ENCODE peak calls at places on chromosomes 11 and 22, in six cellular contexts. One of them, this sample, is unnamed.
A peak's percentile ranks its signal among the peaks of the same experiment; 100 is the strongest.

GRCh38 chr11:122305426-122305825 is 189.4 kb upstream of the BLID start:
- DNase-seq in endodermal cell: no peak
- DNase-seq in anterior cingulate cortex: no peak
- DNase-seq in H7: no peak
- DNase-seq in OCI-M1: no peak
- DNase-seq in AG10803: no peak
- DNase-seq in this sample: no peak

GRCh38 chr11:32297629-32298028 is 137.7 kb downstream of the WT1 start:
- DNase-seq in OCI-M1: peak; percentile 64
- DNase-seq in endodermal cell: no peak
- DNase-seq in AG10803: peak; percentile 61
- DNase-seq in anterior cingulate cortex: no peak
- DNase-seq in H7: no peak
- DNase-seq in this sample: peak; percentile 53

GRCh38 chr11:118000067-118000849 is 14.1 kb downstream of the IL10RA start:
- DNase-seq in H7: no peak
- DNase-seq in OCI-M1: no peak
- DNase-seq in AG10803: no peak
- DNase-seq in anterior cingulate cortex: no peak
- DNase-seq in endodermal cell: no peak
- DNase-seq in this sample: no peak

GRCh38 chr22:47002692-47003091 is 240.2 kb downstream of the TBC1D22A start:
- DNase-seq in anterior cingulate cortex: no peak
- DNase-seq in OCI-M1: no peak
- DNase-seq in H7: peak; percentile 38
- DNase-seq in AG10803: no peak
- DNase-seq in endodermal cell: no peak
- DNase-seq in this sample: no peak

GRCh38 chr22:17191163-17191562 is 28.1 kb downstream of the ADA2 start:
- DNase-seq in AG10803: peak; percentile 64
- DNase-seq in H7: no peak
- DNase-seq in anterior cingulate cortex: no peak
- DNase-seq in endodermal cell: no peak
- DNase-seq in OCI-M1: no peak
- DNase-seq in this sample: no peak

GRCh38 chr22:27144345-27144744 is 487.0 kb downstream of the MIAT start:
- DNase-seq in OCI-M1: no peak
- DNase-seq in H7: no peak
- DNase-seq in AG10803: peak; percentile 30
- DNase-seq in anterior cingulate cortex: no peak
- DNase-seq in endodermal cell: peak; percentile 59
- DNase-seq in this sample: no peak

GRCh38 chr11:119416606-119417580 is 6.1 kb downstream of the THY1 start:
- DNase-seq in endodermal cell: peak; percentile 80
- DNase-seq in AG10803: peak; percentile 85
- DNase-seq in anterior cingulate cortex: no peak
- DNase-seq in OCI-M1: no peak
- DNase-seq in H7: peak; percentile 65
- DNase-seq in this sample: no peak

GRCh38 chr11:33616552-33616951 is 84.1 kb downstream of the C11orf91 start:
- DNase-seq in AG10803: peak; percentile 32
- DNase-seq in OCI-M1: no peak
- DNase-seq in H7: no peak
- DNase-seq in anterior cingulate cortex: no peak
- DNase-seq in endodermal cell: no peak
- DNase-seq in this sample: no peak

GRCh38 chr11:117985953-117986887 is at the start of gene IL10RA:
- DNase-seq in H7: peak; percentile 99
- DNase-seq in OCI-M1: peak; percentile 74
- DNase-seq in endodermal cell: peak; percentile 95
- DNase-seq in AG10803: peak; percentile 12
- DNase-seq in anterior cingulate cortex: peak; percentile 52
- DNase-seq in this sample: peak; percentile 91

GRCh38 chr11:133536198-133536597 is 3.9 kb upstream of the OPCML start:
- DNase-seq in OCI-M1: no peak
- DNase-seq in H7: no peak
- DNase-seq in anterior cingulate cortex: no peak
- DNase-seq in endodermal cell: no peak
- DNase-seq in AG10803: no peak
- DNase-seq in this sample: no peak

GRCh38 chr11:99916078-99916477 is 771.0 kb upstream of the ARHGAP42 start:
- DNase-seq in H7: no peak
- DNase-seq in AG10803: no peak
- DNase-seq in endodermal cell: no peak
- DNase-seq in anterior cingulate cortex: no peak
- DNase-seq in OCI-M1: no peak
- DNase-seq in this sample: no peak

GRCh38 chr11:93248602-93249001 is 50.8 kb upstream of the SLC36A4 start:
- DNase-seq in anterior cingulate cortex: no peak
- DNase-seq in endodermal cell: no peak
- DNase-seq in AG10803: peak; percentile 11
- DNase-seq in H7: no peak
- DNase-seq in OCI-M1: peak; percentile 19
- DNase-seq in this sample: peak; percentile 21

This sample was measured in KBM-7.